ENCODE peak calls at places on chromosomes 3 and 15, in four cellular contexts. T is Kasumi-1; K is activated CD4-positive, CD25-positive, alpha-beta regulatory T cell; H is stimulated activated CD8-positive, alpha-beta memory T cell treated with anti-CD3 and anti-CD28 coated beads, Interleukin-2, amount 100 ng/mL, for 1 hour. S is an unnamed sample.

GRCh38 chr3:122745365-122746021 is 48.1 kb downstream of the HSPBAP1 start:
- DNase-seq in T (no peak), K (no peak), H (no peak), S (peak; percentile 88)

GRCh38 chr15:42444415-42445063 is 46.4 kb downstream of the ZNF106 start:
- DNase-seq in T (no peak), K (no peak), H (no peak), S (no peak)

GRCh38 chr3:194261581-194262063 is 89.5 kb downstream of the CPN2 start:
- DNase-seq in T (no peak), K (no peak), H (no peak), S (no peak)

GRCh38 chr3:193207874-193208273 is 33.1 kb upstream of the PLAAT1 start:
- DNase-seq in T (no peak), K (no peak), H (no peak), S (no peak)

GRCh38 chr3:141184430-141184829 is 47.2 kb upstream of the PXYLP1 start:
- DNase-seq in T (no peak), K (no peak), H (no peak), S (peak; percentile 94)

GRCh38 chr3:187150599-187150998 is 11.3 kb upstream of the RPL39L start:
- DNase-seq in T (peak; percentile 12), K (peak; percentile 31), H (peak; percentile 27), S (no peak)

GRCh38 chr3:12990781-12991480 is 82.3 kb downstream of the IQSEC1 start:
- DNase-seq in T (peak; percentile 25), K (no peak), H (no peak), S (peak; percentile 47)

GRCh38 chr15:29090617-29091466 is 178.8 kb downstream of the NSMCE3 start:
- DNase-seq in T (peak; percentile 40), K (no peak), H (no peak), S (no peak)

GRCh38 chr15:71079208-71080044 is 35.8 kb upstream of the THSD4 start:
- DNase-seq in T (no peak), K (no peak), H (no peak), S (peak; percentile 90)

GRCh38 chr3:126972866-126973265 is 10.0 kb upstream of the PLXNA1 start:
- DNase-seq in T (no peak), K (no peak), H (no peak), S (no peak)

GRCh38 chr15:61938249-61938648 is 122.0 kb downstream of the VPS13C start:
- DNase-seq in T (no peak), K (no peak), H (no peak), S (no peak)

GRCh38 chr3:73576995-73577394 is 47.7 kb downstream of the PDZRN3 start:
- DNase-seq in T (no peak), K (no peak), H (no peak), S (no peak)

GRCh38 chr3:54294214-54294613 is 171.9 kb downstream of the CACNA2D3 start:
- DNase-seq in T (no peak), K (no peak), H (no peak), S (no peak)

GRCh38 chr3:139427283-139428060 is 38.0 kb upstream of the COPB2 start:
- DNase-seq in T (peak; percentile 95), K (no peak), H (no peak), S (peak; percentile 79)

GRCh38 chr3:156172536-156172935 is 52.2 kb downstream of the KCNAB1 start:
- DNase-seq in T (no peak), K (no peak), H (no peak), S (no peak)

GRCh38 chr3:115148142-115148790 is 1.2 kb upstream of the ZBTB20 start:
- DNase-seq in T (no peak), K (no peak), H (no peak), S (peak; percentile 3)

GRCh38 chr3:197317250-197317963 is 19.0 kb upstream of the DLG1 start:
- DNase-seq in T (peak; percentile 30), K (no peak), H (no peak), S (peak; percentile 93)